ENCODE peak calls at places on chromosome 4, in eight cellular contexts. One of them, this sample, is unnamed.

GRCh38 chr4:29539226-29539625 is 1180.9 kb upstream of the PCDH7 start:
- DNase-seq in kidney epithelial cell: peak
- DNase-seq in hepatocyte: no peak
- DNase-seq in Caco-2: no peak
- DNase-seq in CD8-positive, alpha-beta T cell: no peak
- DNase-seq in fibroblast of pulmonary artery: peak
- DNase-seq in right cardiac atrium: no peak
- DNase-seq in cardiac muscle cell: no peak
- DNase-seq in this sample: no peak

GRCh38 chr4:177385576-177386320 is 56.5 kb downstream of the AGA start:
- DNase-seq in hepatocyte: no peak
- DNase-seq in cardiac muscle cell: no peak
- DNase-seq in CD8-positive, alpha-beta T cell: no peak
- DNase-seq in fibroblast of pulmonary artery: no peak
- DNase-seq in kidney epithelial cell: no peak
- DNase-seq in right cardiac atrium: no peak
- DNase-seq in Caco-2: no peak
- DNase-seq in this sample: no peak

GRCh38 chr4:76984788-76985211 is 35.2 kb downstream of the SEPTIN11 start:
- DNase-seq in right cardiac atrium: peak
- DNase-seq in cardiac muscle cell: peak
- DNase-seq in fibroblast of pulmonary artery: peak
- DNase-seq in kidney epithelial cell: peak
- DNase-seq in Caco-2: peak
- DNase-seq in CD8-positive, alpha-beta T cell: no peak
- DNase-seq in hepatocyte: peak
- DNase-seq in this sample: peak

GRCh38 chr4:144831971-144832370 is 186.0 kb downstream of the HHIP start:
- DNase-seq in hepatocyte: no peak
- DNase-seq in fibroblast of pulmonary artery: peak
- DNase-seq in right cardiac atrium: no peak
- DNase-seq in CD8-positive, alpha-beta T cell: no peak
- DNase-seq in Caco-2: no peak
- DNase-seq in kidney epithelial cell: no peak
- DNase-seq in cardiac muscle cell: no peak
- DNase-seq in this sample: no peak

GRCh38 chr4:52843351-52843750 is 18.8 kb upstream of the RASL11B start:
- DNase-seq in right cardiac atrium: no peak
- DNase-seq in Caco-2: no peak
- DNase-seq in CD8-positive, alpha-beta T cell: no peak
- DNase-seq in kidney epithelial cell: no peak
- DNase-seq in hepatocyte: no peak
- DNase-seq in fibroblast of pulmonary artery: no peak
- DNase-seq in cardiac muscle cell: no peak
- DNase-seq in this sample: no peak

GRCh38 chr4:185799442-185799841 is 12.6 kb downstream of the SORBS2 start:
- DNase-seq in CD8-positive, alpha-beta T cell: no peak
- DNase-seq in hepatocyte: no peak
- DNase-seq in Caco-2: no peak
- DNase-seq in kidney epithelial cell: no peak
- DNase-seq in fibroblast of pulmonary artery: no peak
- DNase-seq in right cardiac atrium: no peak
- DNase-seq in cardiac muscle cell: no peak
- DNase-seq in this sample: no peak

GRCh38 chr4:176879370-176880116 is 86.8 kb upstream of the VEGFC start:
- DNase-seq in kidney epithelial cell: no peak
- DNase-seq in fibroblast of pulmonary artery: peak
- DNase-seq in cardiac muscle cell: no peak
- DNase-seq in CD8-positive, alpha-beta T cell: no peak
- DNase-seq in Caco-2: no peak
- DNase-seq in hepatocyte: no peak
- DNase-seq in right cardiac atrium: no peak
- DNase-seq in this sample: no peak

GRCh38 chr4:163544407-163545038 is 50.0 kb downstream of the TMA16 start:
- DNase-seq in CD8-positive, alpha-beta T cell: peak
- DNase-seq in hepatocyte: peak
- DNase-seq in kidney epithelial cell: no peak
- DNase-seq in fibroblast of pulmonary artery: peak
- DNase-seq in right cardiac atrium: peak
- DNase-seq in Caco-2: peak
- DNase-seq in cardiac muscle cell: peak
- DNase-seq in this sample: peak

GRCh38 chr4:77959566-77960338 is 97.1 kb downstream of the MRPL1 start:
- DNase-seq in right cardiac atrium: no peak
- DNase-seq in hepatocyte: peak
- DNase-seq in CD8-positive, alpha-beta T cell: no peak
- DNase-seq in Caco-2: peak
- DNase-seq in kidney epithelial cell: peak
- DNase-seq in cardiac muscle cell: peak
- DNase-seq in fibroblast of pulmonary artery: peak
- DNase-seq in this sample: no peak

GRCh38 chr4:92232566-92232965 is 71.2 kb upstream of the GRID2 start:
- DNase-seq in right cardiac atrium: no peak
- DNase-seq in Caco-2: no peak
- DNase-seq in hepatocyte: no peak
- DNase-seq in CD8-positive, alpha-beta T cell: no peak
- DNase-seq in cardiac muscle cell: no peak
- DNase-seq in kidney epithelial cell: no peak
- DNase-seq in fibroblast of pulmonary artery: no peak
- DNase-seq in this sample: no peak

GRCh38 chr4:92234393-92235176 is 69.2 kb upstream of the GRID2 start:
- DNase-seq in hepatocyte: peak
- DNase-seq in kidney epithelial cell: peak
- DNase-seq in fibroblast of pulmonary artery: peak
- DNase-seq in right cardiac atrium: no peak
- DNase-seq in cardiac muscle cell: no peak
- DNase-seq in Caco-2: no peak
- DNase-seq in CD8-positive, alpha-beta T cell: no peak
- DNase-seq in this sample: no peak

GRCh38 chr4:92236907-92237306 is 66.9 kb upstream of the GRID2 start:
- DNase-seq in right cardiac atrium: no peak
- DNase-seq in Caco-2: no peak
- DNase-seq in fibroblast of pulmonary artery: peak
- DNase-seq in CD8-positive, alpha-beta T cell: no peak
- DNase-seq in cardiac muscle cell: no peak
- DNase-seq in kidney epithelial cell: no peak
- DNase-seq in hepatocyte: no peak
- DNase-seq in this sample: no peak

GRCh38 chr4:92237559-92237958 is 66.2 kb upstream of the GRID2 start:
- DNase-seq in fibroblast of pulmonary artery: no peak
- DNase-seq in kidney epithelial cell: no peak
- DNase-seq in CD8-positive, alpha-beta T cell: no peak
- DNase-seq in Caco-2: no peak
- DNase-seq in cardiac muscle cell: no peak
- DNase-seq in hepatocyte: no peak
- DNase-seq in right cardiac atrium: no peak
- DNase-seq in this sample: no peak

DNA sequence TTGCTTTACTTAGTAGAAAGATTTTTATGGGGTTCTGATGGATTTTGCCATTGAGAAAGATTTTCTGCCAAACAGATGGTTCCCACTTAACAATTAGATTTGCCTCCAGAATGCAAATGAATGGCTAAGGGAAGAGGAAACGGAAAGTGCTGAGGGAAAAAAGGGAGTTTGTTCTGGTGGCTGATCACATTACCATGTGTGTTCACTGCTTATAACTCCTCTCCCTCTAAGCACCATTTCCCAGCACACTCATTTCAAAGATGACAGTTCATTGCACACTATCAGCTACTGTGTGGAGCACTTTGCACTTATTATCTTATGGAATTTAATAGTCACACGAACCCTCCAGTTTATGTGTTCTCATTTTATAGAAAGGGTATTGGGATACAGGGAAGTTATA is 68.0 kb upstream of the GRID2 start:
- DNase-seq in fibroblast of pulmonary artery: peak
- DNase-seq in hepatocyte: no peak
- DNase-seq in right cardiac atrium: no peak
- DNase-seq in CD8-positive, alpha-beta T cell: no peak
- DNase-seq in Caco-2: no peak
- DNase-seq in kidney epithelial cell: no peak
- DNase-seq in cardiac muscle cell: no peak
- DNase-seq in this sample: no peak
- H3K4me3 ChIP-seq in fibroblast of pulmonary artery: no peak
- H3K4me3 ChIP-seq in hepatocyte: no peak
- H3K4me3 ChIP-seq in right cardiac atrium: no peak
- H3K4me3 ChIP-seq in CD8-positive, alpha-beta T cell: no peak
- H3K4me3 ChIP-seq in Caco-2: no peak
- H3K4me3 ChIP-seq in kidney epithelial cell: no peak
- H3K4me3 ChIP-seq in cardiac muscle cell: no peak
- H3K4me3 ChIP-seq in this sample: no peak

GRCh38 chr4:48949518-48950207 is 36.4 kb upstream of the CWH43 start:
- DNase-seq in right cardiac atrium: no peak
- DNase-seq in kidney epithelial cell: no peak
- DNase-seq in Caco-2: no peak
- DNase-seq in fibroblast of pulmonary artery: peak
- DNase-seq in CD8-positive, alpha-beta T cell: no peak
- DNase-seq in hepatocyte: no peak
- DNase-seq in cardiac muscle cell: no peak
- DNase-seq in this sample: no peak

GRCh38 chr4:48949086-48949485 is 37.0 kb upstream of the CWH43 start:
- DNase-seq in hepatocyte: no peak
- DNase-seq in kidney epithelial cell: no peak
- DNase-seq in right cardiac atrium: no peak
- DNase-seq in cardiac muscle cell: no peak
- DNase-seq in fibroblast of pulmonary artery: no peak
- DNase-seq in Caco-2: no peak
- DNase-seq in CD8-positive, alpha-beta T cell: no peak
- DNase-seq in this sample: no peak

GRCh38 chr4:48958582-48958981 is 27.5 kb upstream of the CWH43 start:
- DNase-seq in hepatocyte: no peak
- DNase-seq in cardiac muscle cell: no peak
- DNase-seq in CD8-positive, alpha-beta T cell: no peak
- DNase-seq in right cardiac atrium: no peak
- DNase-seq in kidney epithelial cell: no peak
- DNase-seq in fibroblast of pulmonary artery: no peak
- DNase-seq in Caco-2: no peak
- DNase-seq in this sample: no peak

DNA sequence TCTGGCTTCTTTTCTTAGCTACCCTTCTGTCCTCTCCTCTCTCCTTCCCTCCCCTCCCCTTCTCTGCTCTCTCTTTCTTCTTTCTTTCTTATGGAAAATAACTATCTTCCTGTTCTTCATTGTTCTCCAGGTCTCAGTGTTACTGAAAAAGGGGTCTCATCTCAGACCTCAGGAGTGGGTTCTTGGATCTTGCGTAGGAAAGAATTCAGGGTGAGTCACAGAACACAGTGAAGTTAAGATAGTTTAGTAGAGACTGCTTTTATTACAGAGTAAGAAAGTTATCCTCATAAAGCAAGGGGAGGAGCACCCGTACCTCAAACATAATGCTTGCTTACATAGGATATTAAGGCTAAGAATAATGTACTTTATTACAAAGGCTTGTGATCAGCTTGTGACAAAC is 31.8 kb upstream of the CWH43 start:
- DNase-seq in right cardiac atrium: no peak
- DNase-seq in CD8-positive, alpha-beta T cell: no peak
- DNase-seq in kidney epithelial cell: no peak
- DNase-seq in hepatocyte: no peak
- DNase-seq in cardiac muscle cell: no peak
- DNase-seq in fibroblast of pulmonary artery: no peak
- DNase-seq in Caco-2: no peak
- DNase-seq in this sample: no peak
- H3K4me3 ChIP-seq in right cardiac atrium: no peak
- H3K4me3 ChIP-seq in CD8-positive, alpha-beta T cell: no peak
- H3K4me3 ChIP-seq in kidney epithelial cell: no peak
- H3K4me3 ChIP-seq in hepatocyte: no peak
- H3K4me3 ChIP-seq in cardiac muscle cell: no peak
- H3K4me3 ChIP-seq in fibroblast of pulmonary artery: no peak
- H3K4me3 ChIP-seq in Caco-2: no peak
- H3K4me3 ChIP-seq in this sample: no peak

GRCh38 chr4:55553442-55553841 is 6.7 kb upstream of the CLOCK start:
- DNase-seq in right cardiac atrium: peak
- DNase-seq in cardiac muscle cell: no peak
- DNase-seq in hepatocyte: no peak
- DNase-seq in Caco-2: peak
- DNase-seq in CD8-positive, alpha-beta T cell: no peak
- DNase-seq in fibroblast of pulmonary artery: peak
- DNase-seq in kidney epithelial cell: no peak
- DNase-seq in this sample: peak
- H3K4me3 ChIP-seq in right cardiac atrium: peak
- H3K4me3 ChIP-seq in cardiac muscle cell: no peak
- H3K4me3 ChIP-seq in hepatocyte: no peak
- H3K4me3 ChIP-seq in Caco-2: no peak
- H3K4me3 ChIP-seq in CD8-positive, alpha-beta T cell: no peak
- H3K4me3 ChIP-seq in fibroblast of pulmonary artery: peak
- H3K4me3 ChIP-seq in kidney epithelial cell: no peak
- H3K4me3 ChIP-seq in this sample: peak

GRCh38 chr4:75180217-75180616 is 247.3 kb downstream of the PARM1 start:
- DNase-seq in cardiac muscle cell: no peak
- DNase-seq in fibroblast of pulmonary artery: no peak
- DNase-seq in hepatocyte: no peak
- DNase-seq in Caco-2: no peak
- DNase-seq in right cardiac atrium: no peak
- DNase-seq in kidney epithelial cell: no peak
- DNase-seq in CD8-positive, alpha-beta T cell: no peak
- DNase-seq in this sample: no peak

GRCh38 chr4:75179510-75179909 is 246.6 kb downstream of the PARM1 start:
- DNase-seq in fibroblast of pulmonary artery: no peak
- DNase-seq in right cardiac atrium: no peak
- DNase-seq in CD8-positive, alpha-beta T cell: no peak
- DNase-seq in Caco-2: no peak
- DNase-seq in hepatocyte: no peak
- DNase-seq in cardiac muscle cell: peak
- DNase-seq in kidney epithelial cell: no peak
- DNase-seq in this sample: no peak

DNA sequence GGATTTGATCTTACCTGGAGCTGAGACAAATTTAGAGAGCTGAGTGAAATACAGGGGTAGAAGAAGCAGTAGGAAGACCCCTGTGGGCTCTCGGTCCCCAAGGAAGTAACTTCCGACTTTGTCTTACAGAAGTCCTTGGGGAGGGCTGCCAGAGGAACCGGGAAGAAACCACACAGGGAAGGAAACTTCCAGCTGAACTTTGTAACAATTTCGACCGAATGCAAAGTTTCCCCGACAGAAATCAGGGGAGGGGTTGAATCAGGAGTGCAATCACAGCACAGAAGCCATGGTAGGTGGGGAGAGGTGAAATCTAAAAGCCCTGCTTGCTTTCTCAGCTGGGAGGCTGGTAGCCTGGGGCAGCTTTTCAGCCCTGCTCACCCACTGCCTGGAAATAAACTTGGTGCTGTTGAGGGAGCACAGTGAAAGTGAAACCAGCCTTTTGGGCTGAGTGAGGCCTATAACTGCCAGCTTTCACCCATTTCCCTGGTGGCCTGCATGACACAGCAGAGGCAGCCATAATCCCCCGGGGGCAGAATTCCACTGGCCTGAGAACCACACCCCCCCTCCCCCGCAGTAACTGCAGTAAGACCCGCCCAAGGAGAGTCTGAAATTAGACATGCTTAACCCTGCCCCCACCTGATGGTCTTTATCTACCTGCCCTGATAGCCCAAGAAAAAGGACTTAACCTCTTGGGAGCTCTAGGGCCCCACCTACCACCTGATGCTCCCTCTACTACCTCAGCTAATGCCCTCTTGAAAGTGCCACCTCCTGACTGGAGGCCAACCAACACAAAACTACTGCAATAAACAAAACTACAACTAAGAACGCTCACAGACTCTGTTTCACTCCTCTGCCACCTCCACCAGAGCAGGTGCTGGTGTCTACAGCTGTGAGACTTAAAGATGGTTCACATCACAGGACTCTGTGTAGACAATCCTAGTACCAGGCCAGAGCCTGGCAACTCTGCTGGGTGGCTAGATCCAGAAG is 248.2 kb downstream of the PARM1 start:
- DNase-seq in fibroblast of pulmonary artery: no peak
- DNase-seq in kidney epithelial cell: no peak
- DNase-seq in hepatocyte: no peak
- DNase-seq in cardiac muscle cell: no peak
- DNase-seq in Caco-2: peak
- DNase-seq in right cardiac atrium: no peak
- DNase-seq in CD8-positive, alpha-beta T cell: no peak
- DNase-seq in this sample: no peak
- H3K4me3 ChIP-seq in fibroblast of pulmonary artery: no peak
- H3K4me3 ChIP-seq in kidney epithelial cell: no peak
- H3K4me3 ChIP-seq in hepatocyte: no peak
- H3K4me3 ChIP-seq in cardiac muscle cell: no peak
- H3K4me3 ChIP-seq in Caco-2: no peak
- H3K4me3 ChIP-seq in right cardiac atrium: no peak
- H3K4me3 ChIP-seq in CD8-positive, alpha-beta T cell: no peak
- H3K4me3 ChIP-seq in this sample: no peak